ENCODE peak calls at places on chromosomes 4 and X, in six cellular contexts. U, F, M, R, H and C are unnamed samples.
A peak's percentile ranks its signal among the peaks of the same experiment; 100 is the strongest.

GRCh38 chrX:136920001-136920400 is 39.5 kb upstream of the RBMX start:
- DNase-seq in U (no peak), F (no peak), M (no peak), R (no peak), H (no peak), C (no peak)

GRCh38 chr4:122855491-122855890 is 28.9 kb downstream of the FGF2 start:
- DNase-seq in U (no peak), F (no peak), M (no peak), R (no peak), H (no peak), C (no peak)

GRCh38 chr4:153595894-153596601 is 88.0 kb upstream of the TLR2 start:
- DNase-seq in U (no peak), F (no peak), M (no peak), R (no peak), H (no peak), C (no peak)

GRCh38 chr4:139163806-139164206 is 13.2 kb downstream of the ELF2 start:
- DNase-seq in U (no peak), F (no peak), M (no peak), R (no peak), H (no peak), C (no peak)

GRCh38 chr4:176539091-176539784 is 219.5 kb downstream of the SPCS3 start:
- DNase-seq in U (no peak), F (no peak), M (no peak), R (no peak), H (no peak), C (no peak)

GRCh38 chr4:56129431-56129861 is 180.7 kb downstream of the CEP135 start:
- DNase-seq in U (no peak), F (no peak), M (no peak), R (peak; percentile 58), H (no peak), C (no peak)

GRCh38 chr4:59044316-59044715 is 1934.1 kb upstream of the IGFBP7 start:
- DNase-seq in U (no peak), F (no peak), M (no peak), R (no peak), H (no peak), C (no peak)

GRCh38 chr4:41709844-41710481 is 38.6 kb downstream of the PHOX2B start:
- DNase-seq in U (peak; percentile 56), F (no peak), M (no peak), R (no peak), H (no peak), C (peak; percentile 30)

GRCh38 chrX:47706575-47706974 is 47.6 kb upstream of the UXT start:
- DNase-seq in U (peak; percentile 51), F (no peak), M (no peak), R (no peak), H (no peak), C (peak; percentile 46)

GRCh38 chr4:3879681-3880594 is 113.8 kb downstream of the ADRA2C start:
- DNase-seq in U (no peak), F (no peak), M (no peak), R (peak; percentile 26), H (no peak), C (no peak)

GRCh38 chrX:31499120-31499519 is 427.3 kb upstream of the FTHL17 start:
- DNase-seq in U (peak; percentile 12), F (no peak), M (no peak), R (no peak), H (no peak), C (peak; percentile 18)

GRCh38 chr4:96164814-96165351 is 325.0 kb downstream of the PDHA2 start:
- DNase-seq in U (peak; percentile 90), F (no peak), M (no peak), R (no peak), H (no peak), C (no peak)